ENCODE peak calls at places on chromosomes 4 and X, in eight cellular contexts. One of them, this sample, is unnamed.

GRCh38 chr4:184695178-184695896 is 38.6 kb downstream of the CENPU start:
- DNase-seq in A673: no peak
- DNase-seq in cardiac fibroblast: no peak
- DNase-seq in foreskin fibroblast: no peak
- DNase-seq in endodermal cell: no peak
- DNase-seq in RWPE1: peak; percentile 62
- DNase-seq in GM10248: no peak
- DNase-seq in HFF-Myc: no peak
- DNase-seq in this sample: no peak

GRCh38 chr4:113761682-113762060 is at the start of gene CAMK2D:
- DNase-seq in A673: peak; percentile 95
- DNase-seq in cardiac fibroblast: peak; percentile 88
- DNase-seq in foreskin fibroblast: peak; percentile 84
- DNase-seq in endodermal cell: peak; percentile 88
- DNase-seq in RWPE1: peak; percentile 67
- DNase-seq in GM10248: peak; percentile 80
- DNase-seq in HFF-Myc: no peak
- DNase-seq in this sample: peak; percentile 82

GRCh38 chrX:129540725-129541184 is 696 bp downstream of the OCRL start:
- DNase-seq in A673: no peak
- DNase-seq in cardiac fibroblast: no peak
- DNase-seq in foreskin fibroblast: no peak
- DNase-seq in endodermal cell: peak; percentile 64
- DNase-seq in RWPE1: no peak
- DNase-seq in GM10248: peak; percentile 18
- DNase-seq in HFF-Myc: no peak
- DNase-seq in this sample: peak; percentile 26

GRCh38 chr4:183229397-183229796 is 90.7 kb downstream of the CLDN22 start:
- DNase-seq in A673: no peak
- DNase-seq in cardiac fibroblast: no peak
- DNase-seq in foreskin fibroblast: peak; percentile 14
- DNase-seq in endodermal cell: no peak
- DNase-seq in RWPE1: peak; percentile 21
- DNase-seq in GM10248: no peak
- DNase-seq in HFF-Myc: no peak
- DNase-seq in this sample: no peak

GRCh38 chr4:72418458-72418857 is 150.6 kb downstream of the ADAMTS3 start:
- DNase-seq in A673: peak; percentile 86
- DNase-seq in cardiac fibroblast: peak; percentile 65
- DNase-seq in foreskin fibroblast: peak; percentile 64
- DNase-seq in endodermal cell: no peak
- DNase-seq in RWPE1: peak; percentile 20
- DNase-seq in GM10248: no peak
- DNase-seq in HFF-Myc: peak; percentile 94
- DNase-seq in this sample: no peak

GRCh38 chr4:128558896-128559669 is 250.4 kb upstream of the JADE1 start:
- DNase-seq in A673: no peak
- DNase-seq in cardiac fibroblast: peak; percentile 88
- DNase-seq in foreskin fibroblast: no peak
- DNase-seq in endodermal cell: no peak
- DNase-seq in RWPE1: no peak
- DNase-seq in GM10248: no peak
- DNase-seq in HFF-Myc: no peak
- DNase-seq in this sample: no peak

GRCh38 chr4:24473309-24473721 is 111.0 kb downstream of the DHX15 start:
- DNase-seq in A673: peak; percentile 32
- DNase-seq in cardiac fibroblast: peak; percentile 42
- DNase-seq in foreskin fibroblast: peak; percentile 27
- DNase-seq in endodermal cell: peak; percentile 65
- DNase-seq in RWPE1: no peak
- DNase-seq in GM10248: no peak
- DNase-seq in HFF-Myc: no peak
- DNase-seq in this sample: no peak

GRCh38 chr4:180456928-180457327 is 1786.3 kb upstream of the TENM3 start:
- DNase-seq in A673: peak; percentile 32
- DNase-seq in cardiac fibroblast: no peak
- DNase-seq in foreskin fibroblast: no peak
- DNase-seq in endodermal cell: peak; percentile 54
- DNase-seq in RWPE1: no peak
- DNase-seq in GM10248: no peak
- DNase-seq in HFF-Myc: no peak
- DNase-seq in this sample: no peak

GRCh38 chr4:111652986-111653385 is 492.3 kb upstream of the FAM241A start:
- DNase-seq in A673: no peak
- DNase-seq in cardiac fibroblast: no peak
- DNase-seq in foreskin fibroblast: no peak
- DNase-seq in endodermal cell: no peak
- DNase-seq in RWPE1: no peak
- DNase-seq in GM10248: no peak
- DNase-seq in HFF-Myc: no peak
- DNase-seq in this sample: no peak

GRCh38 chr4:76802546-76803021 is 95.4 kb downstream of the SOWAHB start:
- DNase-seq in A673: peak; percentile 5
- DNase-seq in cardiac fibroblast: peak; percentile 40
- DNase-seq in foreskin fibroblast: no peak
- DNase-seq in endodermal cell: peak; percentile 71
- DNase-seq in RWPE1: no peak
- DNase-seq in GM10248: no peak
- DNase-seq in HFF-Myc: no peak
- DNase-seq in this sample: no peak

GRCh38 chr4:56958111-56958517 is 19.3 kb downstream of the NOA1 start:
- DNase-seq in A673: peak; percentile 86
- DNase-seq in cardiac fibroblast: peak; percentile 99
- DNase-seq in foreskin fibroblast: peak; percentile 88
- DNase-seq in endodermal cell: no peak
- DNase-seq in RWPE1: peak; percentile 75
- DNase-seq in GM10248: no peak
- DNase-seq in HFF-Myc: no peak
- DNase-seq in this sample: no peak

GRCh38 chrX:150773117-150773516 is 79.9 kb downstream of the MTMR1 start:
- DNase-seq in A673: no peak
- DNase-seq in cardiac fibroblast: no peak
- DNase-seq in foreskin fibroblast: no peak
- DNase-seq in endodermal cell: no peak
- DNase-seq in RWPE1: no peak
- DNase-seq in GM10248: no peak
- DNase-seq in HFF-Myc: no peak
- DNase-seq in this sample: no peak

GRCh38 chrX:108090474-108091265 is 672 bp downstream of the PSMD10 start:
- DNase-seq in A673: peak; percentile 3
- DNase-seq in cardiac fibroblast: peak; percentile 54
- DNase-seq in foreskin fibroblast: no peak
- DNase-seq in endodermal cell: no peak
- DNase-seq in RWPE1: no peak
- DNase-seq in GM10248: no peak
- DNase-seq in HFF-Myc: no peak
- DNase-seq in this sample: no peak

GRCh38 chr4:4490041-4490440 is 51.8 kb downstream of the STX18 start:
- DNase-seq in A673: no peak
- DNase-seq in cardiac fibroblast: peak; percentile 38
- DNase-seq in foreskin fibroblast: no peak
- DNase-seq in endodermal cell: no peak
- DNase-seq in RWPE1: no peak
- DNase-seq in GM10248: no peak
- DNase-seq in HFF-Myc: no peak
- DNase-seq in this sample: no peak

GRCh38 chr4:128853741-128854140 is 44.2 kb downstream of the JADE1 start:
- DNase-seq in A673: no peak
- DNase-seq in cardiac fibroblast: no peak
- DNase-seq in foreskin fibroblast: no peak
- DNase-seq in endodermal cell: no peak
- DNase-seq in RWPE1: no peak
- DNase-seq in GM10248: no peak
- DNase-seq in HFF-Myc: no peak
- DNase-seq in this sample: no peak

GRCh38 chr4:107792691-107793090 is 32.0 kb upstream of the SGMS2 start:
- DNase-seq in A673: no peak
- DNase-seq in cardiac fibroblast: no peak
- DNase-seq in foreskin fibroblast: no peak
- DNase-seq in endodermal cell: no peak
- DNase-seq in RWPE1: no peak
- DNase-seq in GM10248: no peak
- DNase-seq in HFF-Myc: no peak
- DNase-seq in this sample: no peak

GRCh38 chr4:152921284-152921683 is 14.8 kb upstream of the FHDC1 start:
- DNase-seq in A673: no peak
- DNase-seq in cardiac fibroblast: no peak
- DNase-seq in foreskin fibroblast: no peak
- DNase-seq in endodermal cell: no peak
- DNase-seq in RWPE1: no peak
- DNase-seq in GM10248: no peak
- DNase-seq in HFF-Myc: no peak
- DNase-seq in this sample: no peak

GRCh38 chr4:183469327-183469726 is 24.9 kb downstream of the CDKN2AIP start:
- DNase-seq in A673: no peak
- DNase-seq in cardiac fibroblast: no peak
- DNase-seq in foreskin fibroblast: no peak
- DNase-seq in endodermal cell: no peak
- DNase-seq in RWPE1: no peak
- DNase-seq in GM10248: no peak
- DNase-seq in HFF-Myc: no peak
- DNase-seq in this sample: no peak

GRCh38 chr4:176273741-176274140 is 4.7 kb upstream of the ASB5 start:
- DNase-seq in A673: no peak
- DNase-seq in cardiac fibroblast: peak; percentile 18
- DNase-seq in foreskin fibroblast: no peak
- DNase-seq in endodermal cell: no peak
- DNase-seq in RWPE1: no peak
- DNase-seq in GM10248: no peak
- DNase-seq in HFF-Myc: no peak
- DNase-seq in this sample: no peak

GRCh38 chr4:81421346-81422218 is 50.1 kb downstream of the RASGEF1B start:
- DNase-seq in A673: no peak
- DNase-seq in cardiac fibroblast: peak; percentile 68
- DNase-seq in foreskin fibroblast: no peak
- DNase-seq in endodermal cell: peak; percentile 65
- DNase-seq in RWPE1: peak; percentile 70
- DNase-seq in GM10248: peak; percentile 73
- DNase-seq in HFF-Myc: no peak
- DNase-seq in this sample: peak; percentile 68

GRCh38 chr4:54525602-54526001 is 132.2 kb upstream of the KIT start:
- DNase-seq in A673: no peak
- DNase-seq in cardiac fibroblast: peak; percentile 94
- DNase-seq in foreskin fibroblast: peak; percentile 79
- DNase-seq in endodermal cell: no peak
- DNase-seq in RWPE1: peak; percentile 78
- DNase-seq in GM10248: no peak
- DNase-seq in HFF-Myc: peak; percentile 37
- DNase-seq in this sample: no peak

DNA sequence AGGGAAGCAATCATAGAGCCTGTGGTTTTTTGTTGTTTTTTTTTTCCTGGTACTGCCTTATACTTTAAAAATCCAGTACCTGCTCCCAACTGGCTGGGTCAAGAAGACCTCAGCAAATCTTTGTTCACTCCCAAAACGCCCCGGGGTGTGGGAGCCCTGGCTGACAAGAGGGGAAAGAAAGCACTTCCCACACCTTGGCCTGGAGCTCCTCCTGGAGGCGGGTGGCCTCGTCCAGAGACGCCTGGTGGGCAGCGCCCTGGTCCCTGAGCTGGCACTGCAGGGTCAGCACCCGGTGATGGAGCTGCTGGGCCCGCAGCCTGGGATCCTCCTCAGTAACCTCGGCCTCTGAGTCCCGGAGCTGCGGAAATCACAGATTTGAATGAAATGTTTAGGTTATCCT is 38.2 kb downstream of the C4orf50 start:
- DNase-seq in A673: peak; percentile 77
- DNase-seq in cardiac fibroblast: peak; percentile 16
- DNase-seq in foreskin fibroblast: no peak
- DNase-seq in endodermal cell: peak; percentile 94
- DNase-seq in RWPE1: peak; percentile 9
- DNase-seq in GM10248: no peak
- DNase-seq in HFF-Myc: no peak
- DNase-seq in this sample: no peak
- TF ChIP-seq CTCF in A673: peak; percentile 80
- TF ChIP-seq CTCF in cardiac fibroblast: peak; percentile 48
- TF ChIP-seq CTCF in foreskin fibroblast: no peak
- TF ChIP-seq CTCF in endodermal cell: peak; percentile 90
- TF ChIP-seq CTCF in RWPE1: no peak
- TF ChIP-seq CTCF in GM10248: no peak
- TF ChIP-seq CTCF in HFF-Myc: peak; percentile 44
- TF ChIP-seq CTCF in this sample: peak; percentile 19

DNA sequence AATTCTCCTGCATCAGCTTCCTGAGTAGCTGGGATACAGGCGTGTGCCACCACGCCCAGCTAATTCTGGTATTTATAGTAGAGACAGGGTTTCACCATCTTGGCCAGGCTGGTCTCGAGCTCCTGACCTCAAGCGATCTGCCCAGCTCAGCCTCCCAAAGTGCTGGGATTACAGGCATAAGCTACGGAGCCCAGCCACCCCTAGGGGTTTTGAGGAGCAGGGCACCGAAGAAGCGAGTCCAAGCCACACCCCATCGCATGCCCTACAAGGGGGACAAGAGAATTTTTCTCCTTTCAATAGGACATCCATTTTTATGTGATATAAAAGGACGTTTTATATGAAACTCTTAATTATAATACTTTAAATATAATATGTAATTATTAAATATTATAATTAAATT is 13.9 kb upstream of the KLF3 start:
- DNase-seq in A673: no peak
- DNase-seq in cardiac fibroblast: no peak
- DNase-seq in foreskin fibroblast: no peak
- DNase-seq in endodermal cell: peak; percentile 57
- DNase-seq in RWPE1: no peak
- DNase-seq in GM10248: no peak
- DNase-seq in HFF-Myc: no peak
- DNase-seq in this sample: no peak
- TF ChIP-seq CTCF in A673: no peak
- TF ChIP-seq CTCF in cardiac fibroblast: no peak
- TF ChIP-seq CTCF in foreskin fibroblast: no peak
- TF ChIP-seq CTCF in endodermal cell: peak; percentile 44
- TF ChIP-seq CTCF in RWPE1: no peak
- TF ChIP-seq CTCF in GM10248: no peak
- TF ChIP-seq CTCF in HFF-Myc: no peak
- TF ChIP-seq CTCF in this sample: no peak

GRCh38 chrX:11533211-11533651 is 132.5 kb downstream of the ARHGAP6 start:
- DNase-seq in A673: peak; percentile 89
- DNase-seq in cardiac fibroblast: peak; percentile 85
- DNase-seq in foreskin fibroblast: no peak
- DNase-seq in endodermal cell: no peak
- DNase-seq in RWPE1: peak; percentile 53
- DNase-seq in GM10248: peak; percentile 37
- DNase-seq in HFF-Myc: peak; percentile 45
- DNase-seq in this sample: peak; percentile 34
- TF ChIP-seq CTCF in A673: peak; percentile 96
- TF ChIP-seq CTCF in cardiac fibroblast: peak; percentile 30
- TF ChIP-seq CTCF in foreskin fibroblast: peak; percentile 26
- TF ChIP-seq CTCF in endodermal cell: peak; percentile 87
- TF ChIP-seq CTCF in RWPE1: peak; percentile 70
- TF ChIP-seq CTCF in GM10248: peak; percentile 21
- TF ChIP-seq CTCF in HFF-Myc: peak; percentile 25
- TF ChIP-seq CTCF in this sample: peak; percentile 51

DNA sequence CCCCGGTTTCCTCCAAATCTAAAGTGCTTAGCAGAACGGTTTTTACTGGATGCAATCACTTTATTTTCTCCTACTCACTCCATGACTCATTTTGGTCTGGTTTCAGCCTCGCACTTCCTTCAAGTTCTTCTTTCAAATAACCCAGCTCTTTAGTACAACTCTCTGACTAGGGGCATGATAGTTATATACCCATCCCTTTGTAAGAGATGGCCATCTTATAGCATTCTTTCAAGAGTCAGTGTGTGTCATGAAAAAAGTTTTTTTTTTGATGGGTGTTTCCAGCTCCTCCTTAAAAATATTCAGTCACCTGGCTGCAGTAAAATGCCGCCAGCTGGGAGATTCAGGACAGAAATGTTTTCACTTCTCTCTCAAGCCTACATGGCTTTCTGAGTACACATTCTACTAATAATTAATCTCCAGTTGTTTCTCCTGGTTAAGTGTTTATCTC is 139.4 kb downstream of the GASK1B start:
- DNase-seq in A673: no peak
- DNase-seq in cardiac fibroblast: peak; percentile 75
- DNase-seq in foreskin fibroblast: no peak
- DNase-seq in endodermal cell: no peak
- DNase-seq in RWPE1: no peak
- DNase-seq in GM10248: no peak
- DNase-seq in HFF-Myc: no peak
- DNase-seq in this sample: no peak
- TF ChIP-seq CTCF in A673: no peak
- TF ChIP-seq CTCF in cardiac fibroblast: no peak
- TF ChIP-seq CTCF in foreskin fibroblast: no peak
- TF ChIP-seq CTCF in endodermal cell: no peak
- TF ChIP-seq CTCF in RWPE1: no peak
- TF ChIP-seq CTCF in GM10248: no peak
- TF ChIP-seq CTCF in HFF-Myc: no peak
- TF ChIP-seq CTCF in this sample: no peak

This sample was measured in GM13976.